ENCODE peak calls at places on chromosomes 12 and 14, in eight cellular contexts. Q, E, Z, N, W, K, G and J are unnamed samples.

GRCh38 chr12:89574736-89575208 is 48.9 kb upstream of the POC1B start:
- DNase-seq in Q (no peak), E (peak; percentile 23), Z (peak; percentile 10), N (no peak), W (no peak), K (no peak), G (peak; percentile 73), J (no peak)

GRCh38 chr12:110224379-110225304 is 56.4 kb upstream of the ATP2A2 start:
- DNase-seq in Q (peak; percentile 6), E (no peak), Z (no peak), N (no peak), W (no peak), K (no peak), G (peak; percentile 79), J (no peak)

GRCh38 chr14:21734457-21735074 is 60.9 kb upstream of the OR4E1 start:
- DNase-seq in Q (peak; percentile 79), E (no peak), Z (no peak), N (no peak), W (peak; percentile 34), K (peak; percentile 48), G (no peak), J (peak; percentile 7)

GRCh38 chr12:93198086-93198485 is 179.6 kb upstream of the NUDT4 start:
- DNase-seq in Q (no peak), E (no peak), Z (peak; percentile 75), N (no peak), W (no peak), K (no peak), G (no peak), J (peak; percentile 95)

GRCh38 chr14:99168330-99168729 is 103.7 kb downstream of the BCL11B start:
- DNase-seq in Q (no peak), E (no peak), Z (no peak), N (peak; percentile 53), W (no peak), K (no peak), G (no peak), J (no peak)

GRCh38 chr14:58740584-58740983 is 102.8 kb downstream of the DACT1 start:
- DNase-seq in Q (no peak), E (no peak), Z (no peak), N (no peak), W (no peak), K (no peak), G (no peak), J (no peak)

GRCh38 chr12:115223322-115223721 is 539.3 kb upstream of the TBX3 start:
- DNase-seq in Q (no peak), E (no peak), Z (peak; percentile 30), N (no peak), W (no peak), K (no peak), G (no peak), J (no peak)

GRCh38 chr12:131085816-131086591 is 132.3 kb downstream of the ADGRD1 start:
- DNase-seq in Q (no peak), E (no peak), Z (no peak), N (peak; percentile 68), W (no peak), K (no peak), G (no peak), J (no peak)

GRCh38 chr12:32920506-32921085 is 24.0 kb upstream of the PKP2 start:
- DNase-seq in Q (no peak), E (no peak), Z (no peak), N (no peak), W (no peak), K (no peak), G (no peak), J (no peak)

GRCh38 chr12:107660861-107661415 is 24.7 kb upstream of the PWP1 start:
- DNase-seq in Q (no peak), E (no peak), Z (no peak), N (no peak), W (no peak), K (no peak), G (no peak), J (no peak)

GRCh38 chr12:56591111-56591510 is 39.0 kb downstream of the BAZ2A start:
- DNase-seq in Q (peak; percentile 14), E (no peak), Z (no peak), N (no peak), W (no peak), K (no peak), G (no peak), J (no peak)

GRCh38 chr12:104957388-104958008 is 592 bp downstream of the SLC41A2 start:
- DNase-seq in Q (peak; percentile 39), E (peak; percentile 40), Z (no peak), N (no peak), W (peak; percentile 34), K (peak; percentile 40), G (no peak), J (no peak)

GRCh38 chr12:30926243-30927209 is at the start of gene TSPAN11:
- DNase-seq in Q (no peak), E (peak; percentile 42), Z (no peak), N (no peak), W (no peak), K (peak; percentile 57), G (no peak), J (no peak)

GRCh38 chr12:2358986-2359658 is 306.3 kb downstream of the CACNA1C start:
- DNase-seq in Q (no peak), E (no peak), Z (peak; percentile 49), N (no peak), W (no peak), K (no peak), G (no peak), J (no peak)

GRCh38 chr14:36408388-36408787 is 88.0 kb upstream of the MBIP start:
- DNase-seq in Q (no peak), E (no peak), Z (no peak), N (no peak), W (no peak), K (peak; percentile 13), G (no peak), J (no peak)

GRCh38 chr14:106657460-106657859 is 1131.1 kb downstream of the TMEM121 start:
- DNase-seq in Q (peak; percentile 49), E (no peak), Z (no peak), N (no peak), W (peak; percentile 66), K (no peak), G (no peak), J (no peak)